ENCODE peak calls at places on chromosomes 7 and 10, in five cellular contexts. U is heart right ventricle, N is smooth muscle cell of the brain vasculature, C is RWPE1, K is GF-D8. Q is an unnamed sample.

GRCh38 chr7:88344956-88345832 is 38.5 kb upstream of the STEAP4 start:
- DNase-seq in U (peak; percentile 53), N (no peak), C (peak; percentile 26), K (no peak), Q (no peak)

GRCh38 chr7:117212969-117213877 is 109.6 kb downstream of the WNT2 start:
- DNase-seq in U (no peak), N (peak; percentile 39), C (peak; percentile 53), K (no peak), Q (peak; percentile 67)

GRCh38 chr10:78185693-78186055 is 152.0 kb downstream of the RPS24 start:
- DNase-seq in U (peak; percentile 29), N (no peak), C (no peak), K (no peak), Q (no peak)

GRCh38 chr10:117449636-117450035 is 74.4 kb upstream of the PDZD8 start:
- DNase-seq in U (no peak), N (no peak), C (no peak), K (no peak), Q (no peak)

GRCh38 chr7:50588937-50589336 is 23.7 kb upstream of the DDC start:
- DNase-seq in U (no peak), N (no peak), C (no peak), K (no peak), Q (no peak)

GRCh38 chr10:126905776-126906703 is 812 bp downstream of the DOCK1 start:
- DNase-seq in U (peak; percentile 42), N (no peak), C (peak; percentile 42), K (no peak), Q (no peak)

GRCh38 chr7:9504678-9505077 is 1071.3 kb downstream of the NXPH1 start:
- DNase-seq in U (no peak), N (no peak), C (no peak), K (no peak), Q (no peak)

GRCh38 chr10:103816431-103816830 is 38.9 kb downstream of the SH3PXD2A start:
- DNase-seq in U (no peak), N (no peak), C (no peak), K (no peak), Q (peak; percentile 52)

GRCh38 chr7:74008687-74009086 is 19.3 kb upstream of the ELN start:
- DNase-seq in U (no peak), N (no peak), C (no peak), K (no peak), Q (no peak)

GRCh38 chr10:101768791-101769170 is 7.1 kb downstream of the FGF8 start:
- DNase-seq in U (no peak), N (no peak), C (no peak), K (no peak), Q (no peak)

GRCh38 chr7:129882531-129882930 is 70.2 kb downstream of the UBE2H start:
- DNase-seq in U (no peak), N (no peak), C (no peak), K (no peak), Q (no peak)

GRCh38 chr10:79275431-79275851 is 71.8 kb upstream of the PPIF start:
- DNase-seq in U (peak; percentile 74), N (no peak), C (no peak), K (no peak), Q (no peak)

GRCh38 chr7:1014681-1015080 is 29.7 kb upstream of the GPR146 start:
- DNase-seq in U (no peak), N (no peak), C (no peak), K (no peak), Q (no peak)

GRCh38 chr10:58544135-58544534 is 31.5 kb downstream of the BICC1 start:
- DNase-seq in U (no peak), N (no peak), C (no peak), K (no peak), Q (no peak)

GRCh38 chr7:5296015-5296621 is 13.4 kb downstream of the SLC29A4 start:
- DNase-seq in U (no peak), N (no peak), C (no peak), K (no peak), Q (no peak)

GRCh38 chr7:36661135-36661840 is 63.0 kb downstream of the AOAH start:
- DNase-seq in U (no peak), N (no peak), C (peak; percentile 42), K (no peak), Q (no peak)

GRCh38 chr10:117541405-117541908 is 1.1 kb upstream of the EMX2 start:
- DNase-seq in U (no peak), N (peak; percentile 29), C (no peak), K (no peak), Q (no peak)

GRCh38 chr10:119455609-119456434 is 86.7 kb downstream of the RGS10 start:
- DNase-seq in U (no peak), N (no peak), C (no peak), K (no peak), Q (no peak)

GRCh38 chr10:34689053-34689452 is 126.0 kb downstream of the PARD3 start:
- DNase-seq in U (no peak), N (no peak), C (no peak), K (no peak), Q (no peak)

Q was measured in MM.1S.